ENCODE peak calls at places on chromosomes 13 and 19, in six cellular contexts. T is kidney epithelial cell, B is astrocyte, V is astrocyte of the spinal cord, J is tibial nerve, X is choroid plexus epithelial cell. F is an unnamed sample.

GRCh38 chr19:4388171-4389063 is 11.9 kb downstream of the SH3GL1 start:
- DNase-seq in V (no peak), X (no peak), T (no peak), J (no peak), B (no peak), F (no peak)

GRCh38 chr13:31204592-31204991 is 4.8 kb downstream of the B3GLCT start:
- DNase-seq in X (peak), B (peak), T (peak), J (no peak), V (peak), F (peak)

GRCh38 chr19:10672529-10673150 is 18.5 kb downstream of the ILF3 start:
- DNase-seq in B (no peak), X (peak), J (no peak), V (no peak), T (no peak), F (no peak)

GRCh38 chr19:56091751-56092546 is 29.1 kb downstream of the ZNF787 start:
- DNase-seq in X (no peak), V (no peak), T (no peak), B (no peak), J (no peak), F (no peak)

GRCh38 chr19:58356971-58357797 is 3.9 kb upstream of the A1BG start:
- DNase-seq in T (no peak), X (peak), V (no peak), J (no peak), B (no peak), F (no peak)

GRCh38 chr19:5719274-5719960 is 529 bp downstream of the LONP1 start:
- DNase-seq in J (no peak), B (no peak), T (no peak), V (no peak), X (peak), F (no peak)

GRCh38 chr19:16825312-16826168 is 3.7 kb upstream of the SIN3B start:
- DNase-seq in X (peak), T (peak), J (peak), B (peak), V (peak), F (no peak)

GRCh38 chr13:44397766-44398223 is 24.2 kb downstream of the SERP2 start:
- DNase-seq in V (peak), J (no peak), X (peak), B (peak), T (no peak), F (no peak)

GRCh38 chr13:33183431-33184130 is 102.0 kb downstream of the STARD13 start:
- DNase-seq in V (peak), T (no peak), X (peak), J (no peak), B (peak), F (no peak)

GRCh38 chr19:23328211-23328610 is 67.1 kb downstream of the ZNF91 start:
- DNase-seq in X (no peak), V (no peak), B (no peak), J (no peak), T (no peak), F (no peak)

GRCh38 chr13:76890036-76890435 is 3.8 kb upstream of the KCTD12 start:
- DNase-seq in V (peak), J (no peak), B (peak), X (peak), T (no peak), F (no peak)

GRCh38 chr19:13132471-13133166 is 14.6 kb downstream of the NACC1 start:
- DNase-seq in X (peak), B (peak), T (no peak), V (peak), J (no peak), F (no peak)

GRCh38 chr13:96880419-96880818 is 113.9 kb downstream of the OXGR1 start:
- DNase-seq in T (no peak), B (no peak), X (no peak), V (no peak), J (no peak), F (no peak)

GRCh38 chr13:61913183-61913582 is 497.5 kb upstream of the PCDH20 start:
- DNase-seq in T (no peak), J (no peak), B (peak), X (no peak), V (no peak), F (no peak)

GRCh38 chr13:106104281-106104901 is 431.1 kb downstream of the EFNB2 start:
- DNase-seq in J (no peak), B (peak), X (peak), T (peak), V (peak), F (peak)

GRCh38 chr19:57978586-57979289 is 4.4 kb upstream of the C19orf18 start:
- DNase-seq in V (peak), B (no peak), J (no peak), T (no peak), X (peak), F (no peak)

GRCh38 chr19:30969586-30969985 is 379.6 kb downstream of the TSHZ3 start:
- DNase-seq in J (no peak), X (no peak), T (no peak), B (no peak), V (no peak), F (no peak)

GRCh38 chr13:25783480-25784081 is 268.2 kb downstream of the SHISA2 start:
- DNase-seq in J (no peak), T (no peak), V (no peak), B (no peak), X (no peak), F (no peak)

GRCh38 chr13:50323440-50324070 is 308.3 kb downstream of the KCNRG start:
- DNase-seq in B (peak), J (no peak), T (peak), X (peak), V (peak), F (peak)

GRCh38 chr19:11268783-11269267 is 6.5 kb upstream of the DOCK6 start:
- DNase-seq in B (peak), T (no peak), X (peak), J (peak), V (peak), F (no peak)

GRCh38 chr13:83232626-83233025 is 649.6 kb downstream of the SLITRK1 start:
- DNase-seq in B (no peak), X (no peak), T (no peak), J (no peak), V (no peak), F (peak)

GRCh38 chr19:36111200-36111539 is 227 bp downstream of the OVOL3 start:
- DNase-seq in T (no peak), V (no peak), X (no peak), J (no peak), B (no peak), F (no peak)

GRCh38 chr13:77741587-77741972 is 44.1 kb downstream of the SLAIN1 start:
- DNase-seq in B (no peak), J (no peak), T (no peak), V (no peak), X (no peak), F (no peak)

GRCh38 chr19:18895828-18896341 is at the start of gene CERS1:
- DNase-seq in T (no peak), B (no peak), J (no peak), V (no peak), X (no peak), F (no peak)

GRCh38 chr19:29389495-29389894 is 136.3 kb upstream of the VSTM2B start:
- DNase-seq in V (no peak), B (no peak), T (no peak), X (no peak), J (no peak), F (no peak)

GRCh38 chr19:17948967-17949930 is 16.4 kb downstream of the CCDC124 start:
- DNase-seq in T (no peak), X (no peak), V (no peak), J (no peak), B (no peak), F (no peak)

GRCh38 chr13:91126806-91127205 is 220.7 kb upstream of the MIR17HG start:
- DNase-seq in X (no peak), V (no peak), B (peak), J (no peak), T (no peak), F (no peak)

GRCh38 chr13:98549728-98550317 is 27.1 kb downstream of the STK24 start:
- DNase-seq in X (peak), J (no peak), V (peak), B (peak), T (no peak), F (no peak)

GRCh38 chr13:109383683-109384082 is 402.7 kb downstream of the IRS2 start:
- DNase-seq in T (peak), X (peak), J (no peak), V (peak), B (peak), F (peak)

DNA sequence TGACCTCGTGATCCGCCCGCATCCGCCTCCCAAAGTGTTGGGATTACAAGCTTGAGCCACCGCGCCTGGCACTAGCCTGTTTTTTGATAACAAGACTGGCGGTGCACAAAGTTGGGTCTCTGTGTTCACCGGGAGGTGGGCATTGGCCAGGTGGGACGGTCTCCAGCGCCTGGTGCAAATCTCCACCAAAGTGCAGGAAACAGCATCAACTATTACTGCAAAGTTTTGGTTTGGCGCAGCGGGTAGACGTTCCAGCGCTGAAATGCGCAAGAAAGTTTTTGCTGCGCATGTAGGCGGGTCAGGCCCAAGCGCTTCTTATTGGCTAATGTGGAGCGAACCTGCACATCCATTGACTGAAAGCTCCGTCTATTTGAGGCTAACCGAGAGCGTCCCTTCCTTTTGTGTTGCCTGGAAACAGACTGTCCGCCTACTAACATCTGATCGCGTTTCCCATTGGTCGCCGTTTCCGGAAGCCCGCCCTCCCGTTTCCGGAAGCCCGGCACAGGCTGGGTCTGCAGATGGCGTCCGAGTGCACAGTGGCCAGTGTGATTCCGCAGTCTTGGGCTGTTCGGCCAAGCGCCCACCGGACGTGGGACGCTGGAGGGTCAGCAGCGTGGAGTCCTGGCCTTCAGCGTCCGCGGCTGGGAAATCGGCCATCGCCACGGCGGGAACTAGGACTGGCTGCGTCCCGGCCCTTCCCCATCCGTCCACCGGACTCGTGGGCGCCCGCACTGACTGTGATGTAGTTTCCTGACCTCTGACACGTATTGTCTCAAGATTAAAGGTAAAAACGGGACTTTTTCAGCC is 53.3 kb upstream of the ZNF527 start:
- DNase-seq in T (peak), J (peak), X (peak), B (peak), V (peak), F (peak)
- TF ChIP-seq CTCF in T (peak), J (peak), X (peak), B (no peak), V (peak), F (peak)

DNA sequence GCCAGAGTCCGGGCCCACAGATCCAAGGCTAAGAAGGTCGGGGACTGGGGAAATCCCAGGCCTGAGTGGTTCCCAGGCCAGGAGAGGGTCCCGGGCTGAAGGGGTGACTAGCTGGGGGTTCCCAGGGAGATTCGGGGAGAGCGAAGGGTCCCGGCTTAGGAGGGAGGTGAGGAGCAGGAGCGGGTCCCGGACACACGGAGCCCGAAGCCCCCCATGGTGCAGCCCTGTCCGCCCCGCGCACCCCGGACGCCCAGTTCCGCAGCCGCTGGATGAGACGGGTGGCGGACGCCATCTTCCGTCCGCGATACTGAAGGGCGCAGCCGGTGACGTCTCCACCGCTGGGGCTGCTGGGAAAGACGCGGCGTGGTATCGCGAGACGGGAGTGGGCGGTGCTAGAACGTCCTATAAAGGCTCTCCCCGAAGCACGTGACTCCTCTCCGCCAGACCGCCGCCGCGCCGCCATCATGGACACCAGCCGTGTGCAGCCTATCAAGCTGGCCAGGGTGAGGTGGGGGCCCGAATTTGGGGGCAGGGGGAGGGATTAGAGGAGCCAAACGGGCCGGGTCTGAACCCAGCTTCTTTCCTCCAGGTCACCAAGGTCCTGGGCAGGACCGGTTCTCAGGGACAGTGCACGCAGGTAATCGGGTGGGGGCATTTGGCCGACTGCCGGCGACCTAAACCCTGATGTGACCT is at the start of the genes NDUFA7 and RPS28:
- DNase-seq in V (peak), T (no peak), J (peak), B (peak), X (peak), F (peak)
- TF ChIP-seq CTCF in V (peak), T (peak), J (peak), B (no peak), X (no peak), F (peak)

DNA sequence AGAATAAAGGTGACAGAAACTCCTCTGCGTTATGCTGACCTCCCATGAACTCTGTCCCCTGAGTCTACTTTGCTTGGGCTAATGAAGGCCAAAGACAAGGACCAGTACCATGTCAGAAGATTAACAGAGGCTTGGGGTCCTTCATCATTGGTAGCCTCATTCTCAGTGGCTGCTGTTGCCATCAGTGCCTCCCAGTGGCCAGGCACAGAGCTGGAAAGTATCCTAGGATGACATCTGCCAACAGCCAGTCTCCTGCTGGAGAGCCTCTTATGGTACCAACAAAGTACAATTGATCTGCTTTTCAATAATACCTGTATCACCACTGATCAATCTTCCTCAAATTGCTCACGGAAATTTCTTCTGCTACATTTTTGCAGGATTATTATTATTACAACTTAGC is 281.6 kb downstream of the DNAJC15 start:
- DNase-seq in B (no peak), V (no peak), J (no peak), T (no peak), X (no peak), F (no peak)
- TF ChIP-seq CTCF in B (no peak), V (no peak), J (no peak), T (no peak), X (peak), F (no peak)

DNA sequence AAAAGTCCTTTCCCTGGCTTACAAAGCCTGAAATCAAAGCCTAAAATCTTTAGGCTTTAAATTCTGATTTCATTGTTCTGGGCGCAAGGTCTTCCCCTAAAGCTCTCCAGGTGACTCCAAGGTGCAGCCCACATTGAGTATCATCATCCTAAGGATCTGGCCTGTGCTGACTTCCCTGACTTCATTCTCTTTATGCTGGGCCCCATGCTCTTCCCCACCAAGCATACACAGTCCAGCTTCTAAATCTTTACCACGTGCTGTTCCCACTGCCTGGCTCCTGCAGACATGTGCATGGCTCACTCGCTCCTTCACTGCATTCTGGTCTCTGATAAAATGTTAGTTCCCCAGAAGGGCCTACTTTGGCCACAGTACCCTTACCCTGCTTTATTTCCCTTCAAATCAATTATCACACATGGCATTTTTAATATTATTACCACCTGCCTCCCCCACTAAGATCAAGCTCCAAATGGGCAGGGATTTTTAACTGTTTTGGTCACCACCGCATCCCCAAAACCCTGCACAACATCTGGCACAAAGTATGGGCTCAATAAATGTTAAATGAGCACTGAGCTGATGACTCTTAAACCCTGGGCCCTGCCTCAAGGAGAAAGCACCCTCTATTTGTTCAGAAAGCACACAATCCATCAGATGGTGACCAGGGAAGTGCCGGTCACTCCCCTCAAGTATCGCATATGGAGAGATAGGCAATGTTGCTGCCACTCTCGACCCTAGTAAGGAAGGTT is 3.3 kb downstream of the FBL start:
- DNase-seq in J (no peak), B (no peak), X (no peak), T (no peak), V (no peak), F (no peak)
- TF ChIP-seq CTCF in J (no peak), B (no peak), X (no peak), T (no peak), V (no peak), F (no peak)

DNA sequence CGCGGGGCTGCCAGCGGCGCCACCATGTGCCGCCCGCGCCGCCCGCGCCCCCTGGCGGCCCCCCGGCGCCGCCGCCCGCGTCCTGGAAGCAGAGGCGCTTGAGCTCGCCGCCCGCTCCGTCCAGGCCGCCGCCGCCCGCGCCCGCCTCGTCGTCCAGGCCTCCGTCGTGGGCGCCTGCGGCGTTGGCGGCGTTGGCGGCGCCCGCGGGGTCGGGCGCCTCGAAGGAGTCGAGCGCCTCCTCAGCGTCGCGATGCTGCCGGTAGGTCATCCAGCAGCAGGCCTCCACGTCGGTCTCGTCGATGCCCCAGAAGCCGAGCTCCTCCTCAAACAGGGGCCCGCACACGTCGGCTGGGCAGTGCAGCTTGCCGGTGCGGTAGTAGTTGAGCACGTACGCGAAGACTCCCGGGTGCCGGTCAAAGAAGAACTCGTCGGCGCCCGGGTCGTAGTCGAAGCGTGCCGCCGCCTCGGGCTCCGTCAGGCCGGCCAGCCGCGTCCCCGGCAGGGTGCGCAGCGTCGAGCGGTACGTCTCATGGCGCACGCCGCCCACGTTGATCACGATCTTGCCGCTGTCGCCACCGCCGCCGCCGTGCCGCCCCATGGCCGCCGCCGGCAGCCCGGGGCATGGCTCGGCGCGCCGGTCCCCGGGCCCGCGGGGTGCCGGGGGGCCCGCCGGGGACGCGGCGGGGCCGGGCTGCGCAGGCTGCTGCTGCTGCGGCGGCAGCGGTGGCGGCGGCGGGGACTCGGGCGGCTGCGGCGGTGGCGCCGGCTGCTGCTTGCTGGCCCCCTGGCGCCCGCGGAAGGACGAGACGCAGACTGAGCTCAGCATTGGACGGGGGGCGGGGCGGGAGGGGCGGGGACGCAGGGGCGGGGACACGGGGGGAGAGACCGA is 676 bp downstream of the KCNC3 start:
- DNase-seq in J (no peak), V (no peak), T (no peak), X (no peak), B (no peak), F (no peak)
- TF ChIP-seq CTCF in J (no peak), V (peak), T (no peak), X (no peak), B (no peak), F (no peak)

F was measured in BJ.